ENCODE peak calls at places on chromosomes 3 and 15, in five cellular contexts. Q is WERI-Rb-1, F is mammary epithelial cell, E is IMR-90, R is breast epithelium. Y is an unnamed sample. For H3K36me3, the result is how much of the 10 kb centered on the place peaks cover.

GRCh38 chr3:35772364-35773009 is 133.2 kb downstream of the ARPP21 start:
- DNase-seq in Q (no peak), F (peak), E (no peak), R (no peak), Y (no peak)

GRCh38 chr15:90225047-90225446 is 8.7 kb downstream of the CIB1 start:
- DNase-seq in Q (no peak), F (no peak), E (no peak), R (no peak), Y (no peak)

GRCh38 chr3:194194051-194194756 is 58.3 kb downstream of the HES1 start:
- DNase-seq in Q (no peak), F (no peak), E (no peak), R (no peak), Y (no peak)

GRCh38 chr15:62880278-62880677 is 162.3 kb upstream of the TPM1 start:
- DNase-seq in Q (no peak), F (no peak), E (peak), R (no peak), Y (no peak)

GRCh38 chr15:84793431-84793830 is 23.7 kb upstream of the ALPK3 start:
- DNase-seq in Q (no peak), F (no peak), E (no peak), R (no peak), Y (no peak)

GRCh38 chr15:92636950-92637481 is 18.6 kb downstream of the FAM174B start:
- DNase-seq in Q (peak), F (peak), E (no peak), R (peak), Y (no peak)

GRCh38 chr3:73255609-73256029 is 194.2 kb downstream of the EBLN2 start:
- DNase-seq in Q (no peak), F (peak), E (peak), R (no peak), Y (no peak)

GRCh38 chr3:117644203-117644602 is 934.6 kb downstream of the TUSC7 start:
- DNase-seq in Q (no peak), F (no peak), E (no peak), R (no peak), Y (no peak)

GRCh38 chr3:58998476-58999117 is 51.2 kb downstream of the CFAP20DC start:
- DNase-seq in Q (peak), F (peak), E (peak), R (no peak), Y (no peak)

GRCh38 chr3:143897558-143898305 is 49.5 kb upstream of the SLC9A9 start:
- DNase-seq in Q (no peak), F (peak), E (peak), R (no peak), Y (no peak)

GRCh38 chr15:63221346-63221745 is 31.9 kb downstream of the RAB8B start:
- DNase-seq in Q (no peak), F (no peak), E (peak), R (no peak), Y (no peak)

GRCh38 chr3:179194931-179195330 is 46.8 kb downstream of the PIK3CA start:
- DNase-seq in Q (no peak), F (no peak), E (peak), R (no peak), Y (no peak)

GRCh38 chr3:186772886-186773417 is 10.4 kb upstream of the EIF4A2 start:
- DNase-seq in Q (no peak), F (no peak), E (no peak), R (peak), Y (no peak)

GRCh38 chr3:163773136-163773535 is 1305.2 kb downstream of the SI start:
- DNase-seq in Q (no peak), F (no peak), E (no peak), R (no peak), Y (no peak)

GRCh38 chr3:127113571-127113891 is 79.4 kb upstream of the PRR23E start:
- DNase-seq in Q (no peak), F (no peak), E (no peak), R (no peak), Y (no peak)

GRCh38 chr3:72245183-72245811 is 460.3 kb upstream of the PROK2 start:
- DNase-seq in Q (no peak), F (no peak), E (no peak), R (no peak), Y (no peak)

GRCh38 chr3:39188271-39189149 is 3.9 kb downstream of the XIRP1 start:
- DNase-seq in Q (no peak), F (no peak), E (no peak), R (no peak), Y (no peak)

DNA sequence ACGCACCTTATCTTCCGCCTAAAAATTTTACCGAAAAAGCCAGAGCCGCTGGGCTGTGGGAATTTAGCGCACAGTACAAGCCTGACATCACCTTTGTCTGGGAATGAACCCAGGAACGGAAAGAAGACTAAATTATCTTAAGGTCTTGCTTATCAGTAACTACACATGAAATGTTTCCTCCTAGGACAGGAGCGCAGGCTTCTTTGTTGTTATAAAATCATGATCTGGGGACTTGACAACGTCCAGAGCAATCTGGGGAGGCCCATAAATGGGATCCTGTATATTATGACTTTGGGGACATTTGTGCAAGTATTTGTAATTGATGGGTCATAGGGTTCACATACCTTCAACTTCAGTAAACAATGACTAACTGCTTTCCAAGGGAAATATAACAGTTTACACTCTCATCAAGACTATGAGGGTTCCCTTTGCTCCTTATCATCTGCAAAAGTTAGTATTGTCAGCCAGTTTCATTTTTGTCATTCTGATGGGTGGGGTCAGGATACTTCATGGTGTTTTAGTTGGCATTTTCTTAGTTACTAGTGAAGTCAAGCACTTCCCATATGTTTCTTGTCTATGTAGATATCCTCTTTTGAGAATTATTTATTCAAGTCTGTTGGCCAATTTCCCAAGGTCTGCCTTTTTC is 213.9 kb upstream of the PFN2 start:
- DNase-seq in Q (no peak), F (peak), E (peak), R (no peak), Y (no peak)
- H3K27ac ChIP-seq in Q (no peak), F (no peak), E (peak), R (no peak), Y (peak)

GRCh38 chr3:12993623-12994356 is 79.4 kb downstream of the IQSEC1 start:
- DNase-seq in Q (no peak), F (no peak), E (no peak), R (no peak), Y (no peak)

GRCh38 chr3:12995389-12996180 is 77.6 kb downstream of the IQSEC1 start:
- DNase-seq in Q (no peak), F (no peak), E (no peak), R (no peak), Y (no peak)

GRCh38 chr3:12993022-12993622 is 80.1 kb downstream of the IQSEC1 start:
- DNase-seq in Q (no peak), F (no peak), E (peak), R (no peak), Y (no peak)

GRCh38 chr3:12994607-12995388 is 78.4 kb downstream of the IQSEC1 start:
- DNase-seq in Q (peak), F (peak), E (peak), R (peak), Y (peak)

GRCh38 chr3:12994357-12994606 is 78.9 kb downstream of the IQSEC1 start:
- DNase-seq in Q (no peak), F (no peak), E (no peak), R (no peak), Y (no peak)
- H3K4me3 ChIP-seq in Q (peak), F (peak), E (peak), R (peak), Y (peak)

GRCh38 chr15:29726553-29726952 is 95.7 kb downstream of the TJP1 start:
- DNase-seq in Q (no peak), F (no peak), E (no peak), R (no peak), Y (no peak)
- H3K36me3 ChIP-seq in Q (half or more), F (under half), E (half or more), R (under half), Y (under half)

DNA sequence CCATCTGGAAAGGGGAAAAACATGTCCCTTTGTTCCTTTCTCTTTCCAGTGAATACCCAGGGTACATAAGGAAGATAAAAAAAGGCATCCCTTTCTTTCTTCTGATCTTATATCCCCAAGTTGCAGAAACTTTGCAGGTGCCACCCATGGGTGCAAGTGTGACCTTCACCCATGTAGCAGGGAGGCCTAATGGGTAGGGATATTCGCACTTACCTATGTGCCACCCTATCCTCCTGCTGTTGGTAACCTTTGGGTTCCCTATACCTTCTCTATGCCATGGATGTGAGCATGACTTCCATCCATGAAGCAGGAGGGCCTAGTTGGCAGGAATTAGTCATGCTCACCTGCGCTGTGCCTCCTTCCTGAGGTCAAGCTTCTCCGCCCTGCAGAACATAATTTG is 59.2 kb upstream of the C15orf39 start:
- DNase-seq in Q (no peak), F (no peak), E (no peak), R (no peak), Y (no peak)
- H3K27ac ChIP-seq in Q (no peak), F (no peak), E (no peak), R (no peak), Y (no peak)

GRCh38 chr15:57323806-57324589 is 52.3 kb upstream of the CGNL1 start:
- DNase-seq in Q (peak), F (peak), E (peak), R (peak), Y (no peak)
- H3K4me3 ChIP-seq in Q (no peak), F (no peak), E (no peak), R (no peak), Y (no peak)

Y was measured in thoracic aorta.